ENCODE peak calls at places on chromosomes 11 and 22, in ten cellular contexts. One of them, this sample, is unnamed.

GRCh38 chr11:37947816-37948215 is 1349.8 kb upstream of the RAG2 start:
- DNase-seq in HTR-8/SVneo: no peak
- DNase-seq in NCI-H345: no peak
- DNase-seq in SK-MEL-5: no peak
- DNase-seq in stimulated activated CD8-positive, alpha-beta memory T cell treated with anti-CD3 and anti-CD28 coated beads, Interleukin-15, amount 100 ng/mL, for 24 hours: no peak
- DNase-seq in non-pigmented ciliary epithelial cell: no peak
- DNase-seq in germinal center: no peak
- DNase-seq in right cardiac atrium: no peak
- DNase-seq in right lobe of liver: no peak
- DNase-seq in effector CD4-positive, alpha-beta T cell: no peak
- DNase-seq in this sample: no peak

GRCh38 chr22:27602390-27602789 is 199.2 kb downstream of the MN1 start:
- DNase-seq in HTR-8/SVneo: no peak
- DNase-seq in NCI-H345: no peak
- DNase-seq in SK-MEL-5: peak
- DNase-seq in stimulated activated CD8-positive, alpha-beta memory T cell treated with anti-CD3 and anti-CD28 coated beads, Interleukin-15, amount 100 ng/mL, for 24 hours: no peak
- DNase-seq in non-pigmented ciliary epithelial cell: no peak
- DNase-seq in germinal center: peak
- DNase-seq in right cardiac atrium: no peak
- DNase-seq in right lobe of liver: no peak
- DNase-seq in effector CD4-positive, alpha-beta T cell: no peak
- DNase-seq in this sample: no peak

GRCh38 chr11:67354314-67355022 is 1.1 kb upstream of the POLD4 start:
- DNase-seq in HTR-8/SVneo: peak
- DNase-seq in NCI-H345: no peak
- DNase-seq in SK-MEL-5: no peak
- DNase-seq in stimulated activated CD8-positive, alpha-beta memory T cell treated with anti-CD3 and anti-CD28 coated beads, Interleukin-15, amount 100 ng/mL, for 24 hours: no peak
- DNase-seq in non-pigmented ciliary epithelial cell: peak
- DNase-seq in germinal center: peak
- DNase-seq in right cardiac atrium: peak
- DNase-seq in right lobe of liver: peak
- DNase-seq in effector CD4-positive, alpha-beta T cell: no peak
- DNase-seq in this sample: peak

GRCh38 chr11:250740-251299 is 14.0 kb downstream of the PSMD13 start:
- DNase-seq in HTR-8/SVneo: no peak
- DNase-seq in NCI-H345: no peak
- DNase-seq in SK-MEL-5: peak
- DNase-seq in stimulated activated CD8-positive, alpha-beta memory T cell treated with anti-CD3 and anti-CD28 coated beads, Interleukin-15, amount 100 ng/mL, for 24 hours: peak
- DNase-seq in non-pigmented ciliary epithelial cell: no peak
- DNase-seq in germinal center: peak
- DNase-seq in right cardiac atrium: peak
- DNase-seq in right lobe of liver: no peak
- DNase-seq in effector CD4-positive, alpha-beta T cell: peak
- DNase-seq in this sample: peak

GRCh38 chr11:114310095-114310494 is 13.9 kb downstream of the NNMT start:
- DNase-seq in HTR-8/SVneo: no peak
- DNase-seq in NCI-H345: no peak
- DNase-seq in SK-MEL-5: no peak
- DNase-seq in stimulated activated CD8-positive, alpha-beta memory T cell treated with anti-CD3 and anti-CD28 coated beads, Interleukin-15, amount 100 ng/mL, for 24 hours: no peak
- DNase-seq in non-pigmented ciliary epithelial cell: no peak
- DNase-seq in germinal center: no peak
- DNase-seq in right cardiac atrium: no peak
- DNase-seq in right lobe of liver: no peak
- DNase-seq in effector CD4-positive, alpha-beta T cell: no peak
- DNase-seq in this sample: no peak

GRCh38 chr22:39748877-39749276 is 144.7 kb downstream of the ENTHD1 start:
- DNase-seq in HTR-8/SVneo: no peak
- DNase-seq in NCI-H345: peak
- DNase-seq in SK-MEL-5: no peak
- DNase-seq in stimulated activated CD8-positive, alpha-beta memory T cell treated with anti-CD3 and anti-CD28 coated beads, Interleukin-15, amount 100 ng/mL, for 24 hours: no peak
- DNase-seq in non-pigmented ciliary epithelial cell: peak
- DNase-seq in germinal center: no peak
- DNase-seq in right cardiac atrium: no peak
- DNase-seq in right lobe of liver: no peak
- DNase-seq in effector CD4-positive, alpha-beta T cell: no peak
- DNase-seq in this sample: no peak

GRCh38 chr11:35082322-35083180 is 56.4 kb upstream of the CD44 start:
- DNase-seq in HTR-8/SVneo: peak
- DNase-seq in NCI-H345: no peak
- DNase-seq in SK-MEL-5: no peak
- DNase-seq in stimulated activated CD8-positive, alpha-beta memory T cell treated with anti-CD3 and anti-CD28 coated beads, Interleukin-15, amount 100 ng/mL, for 24 hours: peak
- DNase-seq in non-pigmented ciliary epithelial cell: no peak
- DNase-seq in germinal center: peak
- DNase-seq in right cardiac atrium: peak
- DNase-seq in right lobe of liver: peak
- DNase-seq in effector CD4-positive, alpha-beta T cell: peak
- DNase-seq in this sample: peak

GRCh38 chr22:31882971-31883370 is 61.4 kb upstream of the YWHAH start:
- DNase-seq in HTR-8/SVneo: no peak
- DNase-seq in NCI-H345: no peak
- DNase-seq in SK-MEL-5: no peak
- DNase-seq in stimulated activated CD8-positive, alpha-beta memory T cell treated with anti-CD3 and anti-CD28 coated beads, Interleukin-15, amount 100 ng/mL, for 24 hours: no peak
- DNase-seq in non-pigmented ciliary epithelial cell: no peak
- DNase-seq in germinal center: no peak
- DNase-seq in right cardiac atrium: no peak
- DNase-seq in right lobe of liver: no peak
- DNase-seq in effector CD4-positive, alpha-beta T cell: no peak
- DNase-seq in this sample: peak

GRCh38 chr22:30803679-30804078 is 109.0 kb downstream of the OSBP2 start:
- DNase-seq in HTR-8/SVneo: no peak
- DNase-seq in NCI-H345: no peak
- DNase-seq in SK-MEL-5: no peak
- DNase-seq in stimulated activated CD8-positive, alpha-beta memory T cell treated with anti-CD3 and anti-CD28 coated beads, Interleukin-15, amount 100 ng/mL, for 24 hours: no peak
- DNase-seq in non-pigmented ciliary epithelial cell: no peak
- DNase-seq in germinal center: no peak
- DNase-seq in right cardiac atrium: no peak
- DNase-seq in right lobe of liver: no peak
- DNase-seq in effector CD4-positive, alpha-beta T cell: no peak
- DNase-seq in this sample: no peak

GRCh38 chr22:38165929-38166593 is 15.6 kb downstream of the PLA2G6 start:
- DNase-seq in HTR-8/SVneo: no peak
- DNase-seq in NCI-H345: no peak
- DNase-seq in SK-MEL-5: no peak
- DNase-seq in stimulated activated CD8-positive, alpha-beta memory T cell treated with anti-CD3 and anti-CD28 coated beads, Interleukin-15, amount 100 ng/mL, for 24 hours: no peak
- DNase-seq in non-pigmented ciliary epithelial cell: no peak
- DNase-seq in germinal center: no peak
- DNase-seq in right cardiac atrium: no peak
- DNase-seq in right lobe of liver: no peak
- DNase-seq in effector CD4-positive, alpha-beta T cell: no peak
- DNase-seq in this sample: no peak

GRCh38 chr11:35747638-35748037 is 85.1 kb downstream of the TRIM44 start:
- DNase-seq in HTR-8/SVneo: no peak
- DNase-seq in NCI-H345: peak
- DNase-seq in SK-MEL-5: no peak
- DNase-seq in stimulated activated CD8-positive, alpha-beta memory T cell treated with anti-CD3 and anti-CD28 coated beads, Interleukin-15, amount 100 ng/mL, for 24 hours: no peak
- DNase-seq in non-pigmented ciliary epithelial cell: no peak
- DNase-seq in germinal center: no peak
- DNase-seq in right cardiac atrium: no peak
- DNase-seq in right lobe of liver: no peak
- DNase-seq in effector CD4-positive, alpha-beta T cell: no peak
- DNase-seq in this sample: no peak

GRCh38 chr11:75611823-75612222 is 49.8 kb downstream of the SERPINH1 start:
- DNase-seq in HTR-8/SVneo: no peak
- DNase-seq in NCI-H345: no peak
- DNase-seq in SK-MEL-5: no peak
- DNase-seq in stimulated activated CD8-positive, alpha-beta memory T cell treated with anti-CD3 and anti-CD28 coated beads, Interleukin-15, amount 100 ng/mL, for 24 hours: no peak
- DNase-seq in non-pigmented ciliary epithelial cell: no peak
- DNase-seq in germinal center: no peak
- DNase-seq in right cardiac atrium: no peak
- DNase-seq in right lobe of liver: no peak
- DNase-seq in effector CD4-positive, alpha-beta T cell: no peak
- DNase-seq in this sample: no peak

GRCh38 chr11:69368119-69368880 is 74.3 kb downstream of the MYEOV start:
- DNase-seq in HTR-8/SVneo: no peak
- DNase-seq in NCI-H345: no peak
- DNase-seq in SK-MEL-5: no peak
- DNase-seq in stimulated activated CD8-positive, alpha-beta memory T cell treated with anti-CD3 and anti-CD28 coated beads, Interleukin-15, amount 100 ng/mL, for 24 hours: no peak
- DNase-seq in non-pigmented ciliary epithelial cell: no peak
- DNase-seq in germinal center: no peak
- DNase-seq in right cardiac atrium: no peak
- DNase-seq in right lobe of liver: no peak
- DNase-seq in effector CD4-positive, alpha-beta T cell: no peak
- DNase-seq in this sample: no peak

GRCh38 chr11:64892838-64893193 is 14.4 kb upstream of the EHD1 start:
- DNase-seq in HTR-8/SVneo: no peak
- DNase-seq in NCI-H345: no peak
- DNase-seq in SK-MEL-5: no peak
- DNase-seq in stimulated activated CD8-positive, alpha-beta memory T cell treated with anti-CD3 and anti-CD28 coated beads, Interleukin-15, amount 100 ng/mL, for 24 hours: no peak
- DNase-seq in non-pigmented ciliary epithelial cell: no peak
- DNase-seq in germinal center: no peak
- DNase-seq in right cardiac atrium: peak
- DNase-seq in right lobe of liver: peak
- DNase-seq in effector CD4-positive, alpha-beta T cell: no peak
- DNase-seq in this sample: no peak

GRCh38 chr22:47605886-47606285 is 843.4 kb downstream of the TBC1D22A start:
- DNase-seq in HTR-8/SVneo: no peak
- DNase-seq in NCI-H345: no peak
- DNase-seq in SK-MEL-5: no peak
- DNase-seq in stimulated activated CD8-positive, alpha-beta memory T cell treated with anti-CD3 and anti-CD28 coated beads, Interleukin-15, amount 100 ng/mL, for 24 hours: no peak
- DNase-seq in non-pigmented ciliary epithelial cell: no peak
- DNase-seq in germinal center: no peak
- DNase-seq in right cardiac atrium: no peak
- DNase-seq in right lobe of liver: no peak
- DNase-seq in effector CD4-positive, alpha-beta T cell: no peak
- DNase-seq in this sample: no peak

GRCh38 chr11:50220651-50221050 is 188.0 kb downstream of the OR4C45 start:
- DNase-seq in HTR-8/SVneo: no peak
- DNase-seq in NCI-H345: no peak
- DNase-seq in SK-MEL-5: no peak
- DNase-seq in stimulated activated CD8-positive, alpha-beta memory T cell treated with anti-CD3 and anti-CD28 coated beads, Interleukin-15, amount 100 ng/mL, for 24 hours: no peak
- DNase-seq in non-pigmented ciliary epithelial cell: no peak
- DNase-seq in germinal center: no peak
- DNase-seq in right cardiac atrium: no peak
- DNase-seq in right lobe of liver: no peak
- DNase-seq in effector CD4-positive, alpha-beta T cell: no peak
- DNase-seq in this sample: no peak

This sample was measured in aorta.